ENCODE peak calls at places on chromosomes 12 and 14, in four cellular contexts. Y, M, R and W are unnamed samples.

GRCh38 chr12:106780010-106780625 is 5.6 kb downstream of the RIC8B start:
- DNase-seq in M (peak; percentile 32), R (no peak), Y (no peak), W (peak; percentile 69)

GRCh38 chr14:65549429-65549828 is 136.9 kb downstream of the FUT8 start:
- DNase-seq in R (no peak), M (no peak), Y (no peak), W (no peak)

GRCh38 chr12:31105668-31106067 is 32.0 kb downstream of the DDX11 start:
- DNase-seq in R (no peak), Y (no peak), M (no peak), W (no peak)

GRCh38 chr14:65095633-65096205 is 6.6 kb downstream of the MAX start:
- DNase-seq in R (no peak), Y (no peak), M (no peak), W (peak; percentile 31)

GRCh38 chr12:96198970-96199369 is 4.8 kb downstream of the ELK3 start:
- DNase-seq in Y (no peak), M (peak; percentile 62), R (no peak), W (no peak)

GRCh38 chr12:107331912-107332311 is 238.6 kb upstream of the CRY1 start:
- DNase-seq in Y (no peak), M (no peak), R (no peak), W (no peak)

GRCh38 chr12:78167510-78167909 is 336.8 kb downstream of the NAV3 start:
- DNase-seq in M (no peak), R (no peak), Y (no peak), W (no peak)

GRCh38 chr14:63616015-63616414 is 25.7 kb downstream of the WDR89 start:
- DNase-seq in M (no peak), R (no peak), Y (no peak), W (no peak)

GRCh38 chr14:67251573-67252226 is 10.5 kb downstream of the PALS1 start:
- DNase-seq in R (no peak), Y (no peak), M (no peak), W (no peak)

GRCh38 chr12:103768467-103769123 is 72.4 kb downstream of the NT5DC3 start:
- DNase-seq in R (no peak), Y (no peak), M (peak; percentile 57), W (no peak)

GRCh38 chr12:105352940-105353635 is 22.6 kb downstream of the C12orf75 start:
- DNase-seq in Y (no peak), R (no peak), M (peak; percentile 29), W (peak; percentile 58)

GRCh38 chr12:64796205-64796845 is 28.1 kb upstream of the TBC1D30 start:
- DNase-seq in Y (peak; percentile 92), M (peak; percentile 96), R (no peak), W (peak; percentile 62)

GRCh38 chr12:65756956-65757511 is 67.2 kb upstream of the HMGA2 start:
- DNase-seq in M (no peak), R (peak; percentile 87), Y (no peak), W (no peak)

GRCh38 chr14:89672636-89673279 is 255.7 kb upstream of the FOXN3 start:
- DNase-seq in M (no peak), Y (peak; percentile 39), R (no peak), W (peak; percentile 7)

GRCh38 chr12:131090254-131091210 is 136.8 kb downstream of the ADGRD1 start:
- DNase-seq in R (no peak), M (peak; percentile 54), Y (no peak), W (no peak)

GRCh38 chr12:127205781-127206535 is 1061.0 kb upstream of the TMEM132C start:
- DNase-seq in M (no peak), Y (no peak), R (no peak), W (no peak)

GRCh38 chr12:3700861-3701260 is 52.0 kb downstream of the CRACR2A start:
- DNase-seq in R (no peak), M (no peak), Y (no peak), W (no peak)

GRCh38 chr12:18158774-18159557 is 69.0 kb upstream of the RERGL start:
- DNase-seq in R (no peak), M (peak; percentile 50), Y (peak; percentile 35), W (peak; percentile 37)

GRCh38 chr14:36208690-36209278 is 32.3 kb upstream of the PTCSC3 start:
- DNase-seq in Y (peak; percentile 99), R (no peak), M (no peak), W (no peak)

GRCh38 chr12:24500466-24501232 is 448.3 kb downstream of the BCAT1 start:
- DNase-seq in M (no peak), Y (no peak), R (no peak), W (no peak)

GRCh38 chr12:50597200-50598195 is 92.7 kb downstream of the DIP2B start:
- DNase-seq in M (peak; percentile 68), Y (no peak), R (peak; percentile 55), W (no peak)

GRCh38 chr14:80216818-80217217 is 5.5 kb upstream of the DIO2 start:
- DNase-seq in Y (no peak), M (peak; percentile 52), R (no peak), W (no peak)

GRCh38 chr12:13000616-13000934 is 510 bp upstream of the HEBP1 start:
- DNase-seq in M (peak; percentile 45), Y (no peak), R (no peak), W (no peak)

GRCh38 chr12:50924131-50924438 is 28.3 kb upstream of the HIGD1C start:
- DNase-seq in Y (no peak), M (no peak), R (no peak), W (no peak)

GRCh38 chr14:95660550-95661515 is 25.4 kb upstream of the TCL1B start:
- DNase-seq in M (no peak), Y (no peak), R (no peak), W (no peak)

GRCh38 chr14:76502638-76503037 is 126.7 kb downstream of the ESRRB start:
- DNase-seq in R (peak; percentile 49), M (no peak), Y (no peak), W (no peak)

GRCh38 chr14:94054401-94054800 is 26.6 kb downstream of the DDX24 start:
- DNase-seq in R (no peak), Y (no peak), M (no peak), W (no peak)

GRCh38 chr12:49518914-49519573 is 19.8 kb upstream of the KCNH3 start:
- DNase-seq in M (no peak), R (no peak), Y (no peak), W (no peak)

GRCh38 chr14:55731881-55732498 is 152.0 kb downstream of the KTN1 start:
- DNase-seq in M (no peak), R (no peak), Y (peak; percentile 16), W (peak; percentile 49)

GRCh38 chr12:44154128-44154527 is 318.2 kb downstream of the TMEM117 start:
- DNase-seq in Y (no peak), M (no peak), R (no peak), W (no peak)

GRCh38 chr12:116442981-116443380 is 116.2 kb upstream of the MAP1LC3B2 start:
- DNase-seq in R (no peak), M (no peak), Y (no peak), W (no peak)

GRCh38 chr12:110565919-110566871 is 16.9 kb downstream of the PPTC7 start:
- DNase-seq in Y (peak; percentile 78), R (no peak), M (no peak), W (no peak)

GRCh38 chr14:73491977-73492552 is 1.3 kb downstream of the RIOX1 start:
- DNase-seq in R (no peak), M (no peak), Y (no peak), W (no peak)

GRCh38 chr12:131699434-131699833 is 11.5 kb upstream of the SFSWAP start:
- DNase-seq in Y (no peak), M (no peak), R (no peak), W (no peak)

GRCh38 chr12:48027183-48028002 is 23.1 kb upstream of the COL2A1 start:
- DNase-seq in R (no peak), Y (no peak), M (no peak), W (no peak)
- TF ChIP-seq USF2 in R (no peak), Y (no peak), M (no peak), W (no peak)

GRCh38 chr12:56362130-56363059 is at the start of gene APOF:
- DNase-seq in M (no peak), R (no peak), Y (peak; percentile 92), W (no peak)

GRCh38 chr12:56358836-56359532 is 923 bp downstream of the STAT2 start:
- DNase-seq in Y (no peak), M (no peak), R (no peak), W (peak; percentile 26)

GRCh38 chr12:56361487-56362129 is 1.0 kb downstream of the APOF start:
- DNase-seq in M (no peak), Y (no peak), R (no peak), W (no peak)

GRCh38 chr12:56359851-56360767 is at the start of gene STAT2:
- DNase-seq in M (peak; percentile 100), R (peak; percentile 99), Y (peak; percentile 98), W (peak; percentile 100)
- TF ChIP-seq POLR2A in M (peak; percentile 74), R (peak; percentile 90), Y (peak; percentile 78), W (peak; percentile 82)

DNA sequence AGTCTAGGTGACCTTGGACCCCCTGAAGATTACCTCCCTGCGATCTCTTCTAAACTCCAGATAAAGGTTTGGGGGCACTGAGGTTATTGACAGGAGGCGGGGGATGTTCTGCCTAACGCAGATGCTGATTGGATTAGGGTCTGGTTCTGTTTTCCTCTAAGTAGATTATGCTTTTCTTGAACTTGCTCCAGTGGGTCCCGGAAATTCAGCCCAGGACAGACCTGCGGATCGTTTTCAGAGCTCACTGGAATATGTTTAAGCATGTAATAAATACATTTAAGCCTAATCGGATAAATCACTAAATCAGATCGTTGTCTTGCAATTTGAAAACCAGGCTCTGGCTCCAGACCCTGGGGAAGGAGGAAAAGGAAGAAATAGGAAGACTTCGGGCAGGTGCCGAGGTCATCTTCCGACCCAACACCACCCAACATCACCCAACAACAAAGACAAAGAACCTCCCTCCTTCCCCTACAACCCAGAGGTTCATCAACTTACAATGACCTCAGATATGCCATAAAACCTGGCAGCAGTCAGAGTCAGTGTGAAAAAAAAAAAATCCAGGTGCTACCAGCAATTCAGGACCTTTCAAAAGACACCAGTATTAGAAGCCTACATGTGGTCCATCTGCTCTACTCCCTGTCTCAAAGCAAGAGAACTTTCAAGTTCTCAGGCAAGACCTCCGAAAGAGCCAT is 148.4 kb downstream of the KSR2 start:
- DNase-seq in M (no peak), Y (no peak), R (no peak), W (no peak)
- TF ChIP-seq ESRRA in M (no peak), Y (no peak), R (no peak), W (no peak)

GRCh38 chr14:105531088-105531957 is 4.9 kb downstream of the TMEM121 start:
- DNase-seq in R (no peak), Y (no peak), M (no peak), W (no peak)
- TF ChIP-seq USF2 in R (no peak), Y (no peak), M (no peak), W (no peak)

DNA sequence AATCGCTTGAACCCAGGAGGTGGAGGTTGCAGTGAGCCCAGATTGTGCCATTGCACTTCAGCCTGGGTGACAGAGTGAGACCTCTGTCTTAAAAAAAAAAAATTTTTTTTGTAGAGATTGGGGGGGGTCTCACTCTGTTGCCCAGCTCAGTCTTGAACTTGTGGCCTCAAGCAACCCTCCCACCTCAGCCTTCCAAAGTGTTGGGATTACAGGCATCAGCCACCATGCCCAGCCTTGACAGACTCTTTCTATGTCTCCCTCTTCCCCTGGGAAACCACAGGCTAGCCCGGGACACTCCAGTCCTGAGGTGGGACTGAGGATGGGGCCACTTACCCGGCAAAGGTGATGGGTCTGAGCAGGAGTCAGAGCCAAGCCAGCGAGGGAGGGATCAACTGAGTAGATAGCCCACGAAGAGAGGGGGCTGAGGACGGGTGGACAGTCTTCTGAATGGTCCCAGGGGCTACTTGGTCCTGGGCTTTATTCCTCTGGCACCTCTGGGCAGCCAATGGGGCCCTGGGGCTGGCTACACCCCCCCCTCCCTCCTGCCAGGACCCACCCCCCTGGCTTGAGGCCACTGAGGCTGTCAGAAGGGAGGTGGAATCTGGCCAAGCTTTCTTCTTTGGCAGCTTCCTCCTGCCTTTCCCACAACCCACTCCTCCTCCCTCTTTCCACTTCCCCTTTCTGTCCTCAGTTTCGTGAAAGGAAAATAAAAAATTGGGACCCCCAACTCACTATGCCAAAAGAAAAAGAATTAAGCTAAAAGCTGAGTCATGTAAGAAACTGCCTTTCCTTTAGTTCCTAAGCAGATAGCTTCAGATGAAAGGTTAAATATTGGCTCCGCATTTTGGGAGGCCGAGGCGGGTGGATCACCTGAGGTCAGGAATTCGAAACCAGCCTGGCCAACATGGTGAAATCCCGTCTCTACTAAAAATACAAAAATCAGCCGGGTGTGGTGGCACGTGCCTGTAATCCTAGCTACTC is at the start of gene SDS:
- DNase-seq in Y (no peak), R (no peak), M (no peak), W (peak; percentile 56)
- TF ChIP-seq POLR2A in Y (no peak), R (no peak), M (no peak), W (no peak)